ENCODE peak calls at places on chromosome 16, in eight cellular contexts. B is stimulated activated CD8-positive, alpha-beta memory T cell treated with anti-CD3 and anti-CD28 coated beads, Interleukin-7, amount 100 ng/mL, for 24 hours; W is WTC11; D is B cell; S is NCI-H1417; M is NCI-H524; U is activated CD4-positive, alpha-beta T cell treated with anti-CD3 and anti-CD28 coated beads for 36 hours; F is ascending aorta. Q is an unnamed sample.
A peak's percentile ranks its signal among the peaks of the same experiment; 100 is the strongest.

GRCh38 chr16:88706288-88706964 is at the start of the genes CTU2 and RNF166:
- DNase-seq in B (peak; percentile 87), W (peak; percentile 90), D (peak; percentile 91), S (peak; percentile 80), M (peak; percentile 78), U (peak; percentile 96), F (peak; percentile 94), Q (peak; percentile 86)

GRCh38 chr16:69818811-69819587 is 56.9 kb downstream of the WWP2 start:
- DNase-seq in B (no peak), W (no peak), D (no peak), S (no peak), M (peak; percentile 88), U (no peak), F (no peak), Q (no peak)

GRCh38 chr16:4316103-4316731 is 350 bp downstream of the GLIS2 start:
- DNase-seq in B (no peak), W (no peak), D (no peak), S (no peak), M (no peak), U (peak; percentile 36), F (no peak), Q (no peak)

GRCh38 chr16:86834451-86835035 is 256.2 kb downstream of the FOXL1 start:
- DNase-seq in B (no peak), W (peak; percentile 60), D (no peak), S (peak; percentile 6), M (no peak), U (peak; percentile 6), F (no peak), Q (no peak)

GRCh38 chr16:87303431-87303930 is 13.7 kb downstream of the C16orf95 start:
- DNase-seq in B (no peak), W (no peak), D (peak; percentile 15), S (no peak), M (no peak), U (peak; percentile 26), F (no peak), Q (no peak)

GRCh38 chr16:19830902-19831555 is 53.6 kb downstream of the GPRC5B start:
- DNase-seq in B (no peak), W (no peak), D (peak; percentile 41), S (no peak), M (no peak), U (no peak), F (no peak), Q (no peak)

GRCh38 chr16:19810817-19811731 is 73.6 kb downstream of the GPRC5B start:
- DNase-seq in B (no peak), W (no peak), D (no peak), S (no peak), M (no peak), U (no peak), F (no peak), Q (no peak)

GRCh38 chr16:81357711-81358270 is 43.0 kb downstream of the GAN start:
- DNase-seq in B (no peak), W (no peak), D (no peak), S (no peak), M (no peak), U (no peak), F (no peak), Q (no peak)

GRCh38 chr16:72786606-72787005 is 261.3 kb downstream of the ZFHX3 start:
- DNase-seq in B (no peak), W (no peak), D (no peak), S (no peak), M (no peak), U (no peak), F (no peak), Q (no peak)

GRCh38 chr16:17467923-17468540 is 2.7 kb downstream of the XYLT1 start:
- DNase-seq in B (no peak), W (peak; percentile 77), D (no peak), S (peak; percentile 48), M (peak; percentile 90), U (peak; percentile 72), F (peak; percentile 82), Q (no peak)

GRCh38 chr16:20740901-20741491 is 622 bp downstream of the THUMPD1 start:
- DNase-seq in B (peak; percentile 82), W (peak; percentile 84), D (peak; percentile 90), S (peak; percentile 85), M (peak; percentile 59), U (peak; percentile 95), F (peak; percentile 93), Q (peak; percentile 87)

GRCh38 chr16:24815052-24815451 is 30.7 kb upstream of the SLC5A11 start:
- DNase-seq in B (no peak), W (no peak), D (no peak), S (peak; percentile 42), M (no peak), U (no peak), F (no peak), Q (no peak)

GRCh38 chr16:66510711-66511614 is 39.0 kb downstream of the TK2 start:
- DNase-seq in B (no peak), W (no peak), D (no peak), S (no peak), M (no peak), U (no peak), F (peak; percentile 78), Q (no peak)

GRCh38 chr16:87860553-87861299 is 8.6 kb downstream of the SLC7A5 start:
- DNase-seq in B (no peak), W (no peak), D (no peak), S (peak; percentile 79), M (peak; percentile 89), U (no peak), F (no peak), Q (no peak)

GRCh38 chr16:50625374-50625773 is 55.7 kb downstream of the SNX20 start:
- DNase-seq in B (no peak), W (no peak), D (no peak), S (no peak), M (no peak), U (no peak), F (no peak), Q (no peak)

GRCh38 chr16:10521681-10522274 is 58.6 kb downstream of the EMP2 start:
- DNase-seq in B (no peak), W (peak; percentile 52), D (peak; percentile 63), S (peak; percentile 43), M (peak; percentile 37), U (peak; percentile 66), F (peak; percentile 79), Q (peak; percentile 14)

GRCh38 chr16:9112844-9113186 is 21.4 kb downstream of the HAPSTR1 start:
- DNase-seq in B (no peak), W (no peak), D (no peak), S (no peak), M (no peak), U (no peak), F (no peak), Q (no peak)

GRCh38 chr16:23784811-23785447 is 30.1 kb downstream of the CHP2 start:
- DNase-seq in B (no peak), W (no peak), D (no peak), S (no peak), M (no peak), U (no peak), F (no peak), Q (no peak)

GRCh38 chr16:72956124-72957064 is 91.5 kb downstream of the ZFHX3 start:
- DNase-seq in B (no peak), W (no peak), D (no peak), S (no peak), M (no peak), U (no peak), F (no peak), Q (no peak)

GRCh38 chr16:50440531-50440930 is 71.7 kb upstream of the BRD7 start:
- DNase-seq in B (no peak), W (no peak), D (no peak), S (no peak), M (no peak), U (no peak), F (no peak), Q (no peak)

GRCh38 chr16:28974007-28974436 is 556 bp upstream of the SPNS1 start:
- DNase-seq in B (no peak), W (peak; percentile 78), D (no peak), S (peak; percentile 79), M (peak; percentile 65), U (peak; percentile 69), F (no peak), Q (no peak)

GRCh38 chr16:30998852-30999761 is 11.3 kb downstream of the STX1B start:
- DNase-seq in B (no peak), W (no peak), D (no peak), S (no peak), M (no peak), U (no peak), F (peak; percentile 80), Q (no peak)

GRCh38 chr16:51147776-51148673 is 3.0 kb downstream of the SALL1 start:
- DNase-seq in B (no peak), W (no peak), D (no peak), S (no peak), M (no peak), U (no peak), F (no peak), Q (no peak)

GRCh38 chr16:58797137-58797801 is 63.2 kb upstream of the GOT2 start:
- DNase-seq in B (no peak), W (no peak), D (no peak), S (no peak), M (no peak), U (no peak), F (no peak), Q (no peak)

GRCh38 chr16:65301029-65301428 is 179.2 kb upstream of the CDH11 start:
- DNase-seq in B (no peak), W (no peak), D (no peak), S (no peak), M (no peak), U (no peak), F (no peak), Q (no peak)

Q was measured in activated T-cell treated with anti-CD3 and anti-CD28 coated beads for 1 hour.